ENCODE peak calls at places on chromosomes 5 and 9, in ten cellular contexts. G, Y, A, C, X, T, W, K, Z and I are unnamed samples.

GRCh38 chr5:54807421-54807820 is 178.0 kb downstream of the ESM1 start:
- DNase-seq in Y (no peak), T (no peak), K (no peak), A (no peak), X (no peak), G (peak), C (peak), Z (no peak), W (no peak), I (no peak)

GRCh38 chr9:110078626-110079025 is 129.3 kb downstream of the C9orf152 start:
- DNase-seq in C (no peak), Z (no peak), K (no peak), Y (no peak), T (no peak), A (no peak), X (no peak), W (no peak), G (no peak), I (no peak)

GRCh38 chr9:111118256-111118950 is 80.1 kb upstream of the LPAR1 start:
- DNase-seq in A (no peak), G (no peak), W (no peak), C (peak), Y (no peak), Z (no peak), X (peak), T (no peak), K (no peak), I (no peak)

GRCh38 chr9:112020680-112021596 is 124.3 kb downstream of the UGCG start:
- DNase-seq in T (peak), Z (no peak), X (peak), A (no peak), C (peak), Y (no peak), G (no peak), K (no peak), W (no peak), I (no peak)

GRCh38 chr9:78963911-78964310 is 607.9 kb upstream of the TLE4 start:
- DNase-seq in X (no peak), T (no peak), Z (no peak), K (no peak), Y (no peak), W (no peak), A (no peak), G (no peak), C (no peak), I (no peak)

GRCh38 chr9:134326754-134327526 is 685 bp downstream of the RXRA start:
- DNase-seq in G (peak), W (peak), C (peak), K (peak), Z (no peak), A (no peak), Y (peak), X (no peak), T (peak), I (no peak)

GRCh38 chr9:89179535-89179919 is 909 bp upstream of the SHC3 start:
- DNase-seq in Z (no peak), X (no peak), T (no peak), W (no peak), G (peak), A (no peak), C (peak), Y (no peak), K (no peak), I (no peak)

GRCh38 chr9:133104718-133105460 is 16.2 kb downstream of the RALGDS start:
- DNase-seq in X (no peak), C (no peak), A (no peak), T (no peak), K (peak), Y (no peak), G (no peak), W (no peak), Z (no peak), I (no peak)

GRCh38 chr9:105385372-105385985 is 62.4 kb upstream of the FSD1L start:
- DNase-seq in Y (peak), W (no peak), X (no peak), G (no peak), K (no peak), Z (no peak), C (no peak), T (no peak), A (peak), I (peak)

GRCh38 chr9:120454427-120454826 is 125.5 kb downstream of the CDK5RAP2 start:
- DNase-seq in W (no peak), G (no peak), A (no peak), Z (no peak), C (no peak), X (no peak), T (no peak), K (no peak), Y (no peak), I (no peak)

GRCh38 chr9:123651273-123651672 is 278.7 kb downstream of the DENND1A start:
- DNase-seq in Z (no peak), G (no peak), W (no peak), C (no peak), K (no peak), T (peak), A (no peak), X (no peak), Y (no peak), I (no peak)

GRCh38 chr9:76905984-76906861 is at the start of gene PRUNE2:
- DNase-seq in X (no peak), C (peak), T (peak), A (peak), K (no peak), G (peak), Y (peak), Z (peak), W (peak), I (peak)

GRCh38 chr5:180467576-180467975 is 26.6 kb upstream of the CNOT6 start:
- DNase-seq in C (no peak), Y (no peak), K (no peak), Z (no peak), G (no peak), T (no peak), A (no peak), W (no peak), X (no peak), I (no peak)

GRCh38 chr5:61587120-61587519 is 255.1 kb downstream of the ZSWIM6 start:
- DNase-seq in G (no peak), K (no peak), C (no peak), T (no peak), Z (no peak), W (no peak), A (no peak), Y (no peak), X (no peak), I (no peak)

GRCh38 chr9:129069128-129069824 is 11.6 kb upstream of the DOLPP1 start:
- DNase-seq in W (no peak), T (peak), X (no peak), G (peak), Z (peak), Y (peak), K (peak), A (peak), C (no peak), I (peak)

GRCh38 chr5:132830436-132831094 is at the start of gene SHROOM1:
- DNase-seq in X (no peak), T (peak), Y (no peak), A (no peak), K (peak), G (peak), C (peak), Z (no peak), W (peak), I (no peak)

GRCh38 chr5:150778517-150779396 is at the start of gene SMIM3:
- DNase-seq in K (peak), G (peak), Y (peak), C (peak), W (peak), T (peak), Z (peak), A (no peak), X (no peak), I (no peak)

GRCh38 chr5:130104895-130105684 is 200.8 kb downstream of the CHSY3 start:
- DNase-seq in C (no peak), K (no peak), Z (no peak), G (no peak), Y (no peak), T (no peak), A (no peak), X (no peak), W (no peak), I (no peak)

GRCh38 chr9:96047741-96048115 is 172.2 kb downstream of the ERCC6L2 start:
- DNase-seq in T (no peak), G (no peak), A (no peak), Y (no peak), X (no peak), K (peak), W (no peak), C (no peak), Z (no peak), I (no peak)

GRCh38 chr9:70012569-70012968 is 31.1 kb upstream of the MAMDC2 start:
- DNase-seq in G (peak), W (no peak), K (no peak), Y (no peak), T (no peak), Z (no peak), A (no peak), C (peak), X (no peak), I (no peak)

GRCh38 chr5:143964919-143965318 is 153.0 kb downstream of the HMHB1 start:
- DNase-seq in G (no peak), Y (no peak), T (no peak), K (no peak), W (no peak), Z (no peak), C (peak), X (no peak), A (no peak), I (no peak)

GRCh38 chr5:9787813-9788600 is 157.9 kb upstream of the TAS2R1 start:
- DNase-seq in C (no peak), G (peak), Y (no peak), W (no peak), T (no peak), A (no peak), X (no peak), Z (no peak), K (no peak), I (no peak)

GRCh38 chr9:88954073-88954472 is 37.2 kb upstream of the S1PR3 start:
- DNase-seq in Z (no peak), K (no peak), X (peak), W (no peak), A (no peak), T (no peak), Y (no peak), C (peak), G (no peak), I (no peak)

GRCh38 chr5:65364907-65365306 is 116.8 kb downstream of the ADAMTS6 start:
- DNase-seq in G (peak), X (no peak), C (peak), Z (no peak), T (no peak), Y (no peak), K (no peak), W (no peak), A (no peak), I (no peak)

GRCh38 chr9:88949961-88950340 is 41.3 kb upstream of the S1PR3 start:
- DNase-seq in Y (no peak), Z (no peak), W (no peak), A (no peak), X (no peak), K (no peak), T (no peak), G (no peak), C (peak), I (peak)

GRCh38 chr5:178849316-178849715 is 10.4 kb upstream of the ZNF354B start:
- DNase-seq in W (no peak), T (no peak), X (no peak), A (no peak), Z (no peak), K (no peak), C (no peak), Y (peak), G (no peak), I (no peak)

GRCh38 chr5:76944638-76945037 is 8.2 kb upstream of the CRHBP start:
- DNase-seq in C (no peak), W (no peak), K (no peak), X (no peak), Y (no peak), G (no peak), T (no peak), A (no peak), Z (no peak), I (no peak)

GRCh38 chr9:121350993-121351561 is 19.0 kb downstream of the STOM start:
- DNase-seq in C (peak), X (peak), Z (no peak), W (no peak), G (no peak), T (peak), K (no peak), A (no peak), Y (peak), I (peak)

GRCh38 chr5:107598958-107599357 is 71.8 kb downstream of the EFNA5 start:
- DNase-seq in Z (no peak), G (no peak), W (no peak), Y (no peak), X (no peak), A (no peak), C (no peak), K (no peak), T (no peak), I (no peak)

GRCh38 chr5:169303119-169303515 is 2.2 kb upstream of the SLIT3 start:
- DNase-seq in A (no peak), X (no peak), Z (no peak), Y (no peak), K (no peak), C (no peak), W (no peak), G (no peak), T (no peak), I (no peak)

GRCh38 chr5:167050568-167051214 is 1240.8 kb upstream of the WWC1 start:
- DNase-seq in K (no peak), A (no peak), Z (no peak), G (peak), T (no peak), C (no peak), Y (no peak), W (no peak), X (no peak), I (no peak)

GRCh38 chr9:96564217-96564616 is 55.4 kb downstream of the CDC14B start:
- DNase-seq in A (no peak), X (no peak), W (no peak), K (no peak), T (no peak), C (no peak), G (no peak), Y (no peak), Z (no peak), I (no peak)

GRCh38 chr9:131942076-131942720 is 137.5 kb downstream of the MED27 start:
- DNase-seq in Y (no peak), A (no peak), W (no peak), C (peak), Z (no peak), X (no peak), K (no peak), T (no peak), G (no peak), I (no peak)

GRCh38 chr9:134591573-134591981 is 50.0 kb upstream of the COL5A1 start:
- DNase-seq in K (no peak), Y (no peak), W (no peak), A (no peak), Z (no peak), X (peak), T (no peak), G (peak), C (peak), I (no peak)

GRCh38 chr9:7117676-7118561 is 360.1 kb downstream of the KDM4C start:
- DNase-seq in Y (no peak), T (no peak), A (no peak), W (no peak), C (peak), G (no peak), X (peak), K (no peak), Z (no peak), I (no peak)

GRCh38 chr9:108374606-108375005 is 481.2 kb downstream of the ACTL7B start:
- DNase-seq in X (no peak), C (peak), G (peak), K (no peak), W (no peak), T (no peak), Y (no peak), Z (no peak), A (no peak), I (no peak)